ENCODE peak calls at places on chromosomes 11 and 22, in seven cellular contexts. H, V, I, G, S, N and E are unnamed samples. For H3K4me1, the result is how much of the 10 kb centered on the place peaks cover.

GRCh38 chr11:115379528-115379927 is 124.7 kb downstream of the CADM1 start:
- DNase-seq in V (no peak), G (peak), N (no peak), I (no peak), H (no peak), S (no peak), E (no peak)

GRCh38 chr11:5922749-5923426 is 19.2 kb upstream of the OR56A3 start:
- DNase-seq in N (peak), H (no peak), I (no peak), S (peak), V (no peak), G (no peak), E (no peak)

GRCh38 chr11:63767415-63768231 is 952 bp downstream of the ZFTA start:
- DNase-seq in V (peak), H (peak), I (peak), G (peak), S (peak), N (peak), E (peak)

GRCh38 chr11:86978756-86979608 is 23.8 kb upstream of the FZD4 start:
- DNase-seq in I (no peak), V (no peak), S (no peak), G (peak), H (no peak), N (no peak), E (peak)

GRCh38 chr11:75262961-75263852 is 22.6 kb downstream of the TPBGL start:
- DNase-seq in H (no peak), I (no peak), V (no peak), N (no peak), S (no peak), G (no peak), E (no peak)

GRCh38 chr11:76313913-76314740 is 66.8 kb downstream of the THAP12 start:
- DNase-seq in S (peak), V (no peak), I (peak), H (peak), G (no peak), N (peak), E (peak)

GRCh38 chr22:30513462-30513861 is 8.0 kb upstream of the SEC14L4 start:
- DNase-seq in N (no peak), V (no peak), S (no peak), G (no peak), I (no peak), H (no peak), E (no peak)

GRCh38 chr22:31344369-31345330 is 1.5 kb downstream of the PATZ1 start:
- DNase-seq in S (no peak), H (no peak), V (peak), G (peak), I (peak), N (no peak), E (peak)

GRCh38 chr11:34886609-34887008 is 29.6 kb downstream of the APIP start:
- DNase-seq in G (no peak), H (no peak), I (no peak), V (no peak), N (no peak), S (no peak), E (no peak)

GRCh38 chr11:122706261-122706660 is 50.7 kb downstream of the UBASH3B start:
- DNase-seq in V (no peak), N (peak), I (no peak), H (no peak), G (peak), S (no peak), E (peak)

GRCh38 chr11:90178751-90179150 is 44.1 kb downstream of the CHORDC1 start:
- DNase-seq in I (no peak), H (no peak), V (no peak), G (no peak), N (peak), S (no peak), E (no peak)

GRCh38 chr11:119380816-119381185 is 689 bp downstream of the USP2 start:
- DNase-seq in I (no peak), G (no peak), S (peak), N (no peak), H (no peak), V (no peak), E (no peak)

GRCh38 chr11:126257144-126257543 is 11.6 kb downstream of the SRPRA start:
- DNase-seq in G (no peak), H (no peak), I (no peak), N (no peak), V (no peak), S (no peak), E (no peak)

GRCh38 chr11:77397631-77398030 is 76.3 kb downstream of the PAK1 start:
- DNase-seq in I (no peak), V (no peak), G (no peak), S (no peak), H (no peak), N (no peak), E (no peak)

GRCh38 chr22:48278620-48279464 is 1516.4 kb downstream of the TBC1D22A start:
- DNase-seq in S (no peak), G (no peak), N (no peak), H (no peak), I (no peak), V (no peak), E (no peak)

GRCh38 chr11:57638811-57639320 is 10.8 kb downstream of the YPEL4 start:
- DNase-seq in N (no peak), I (no peak), G (no peak), S (peak), V (peak), H (no peak), E (no peak)

GRCh38 chr11:1234771-1235614 is 12.1 kb downstream of the MUC5B start:
- DNase-seq in V (no peak), S (no peak), N (no peak), H (no peak), G (no peak), I (peak), E (no peak)

GRCh38 chr11:97754976-97755375 is 1265.8 kb upstream of the CNTN5 start:
- DNase-seq in N (no peak), V (peak), S (peak), H (no peak), G (no peak), I (no peak), E (no peak)

GRCh38 chr11:69444381-69445130 is 36.9 kb upstream of the LINC01488 start:
- DNase-seq in V (no peak), I (peak), S (peak), H (no peak), N (peak), G (peak), E (peak)

GRCh38 chr22:44102856-44103255 is 77.9 kb upstream of the PARVG start:
- DNase-seq in S (no peak), G (no peak), H (no peak), N (no peak), V (no peak), I (no peak), E (no peak)

GRCh38 chr11:94794287-94795168 is 26.4 kb downstream of the AMOTL1 start:
- DNase-seq in V (no peak), I (no peak), H (no peak), G (peak), S (no peak), N (no peak), E (peak)

GRCh38 chr11:60972182-60973030 is 926 bp downstream of the CD6 start:
- DNase-seq in I (no peak), S (no peak), N (no peak), H (no peak), V (no peak), G (no peak), E (no peak)

GRCh38 chr11:17867346-17867745 is 132.8 kb downstream of the KCNC1 start:
- DNase-seq in I (no peak), G (no peak), N (no peak), V (no peak), H (no peak), S (no peak), E (no peak)

GRCh38 chr11:64929625-64930024 is 5.1 kb downstream of the PPP2R5B start:
- DNase-seq in V (no peak), S (no peak), I (no peak), N (no peak), H (no peak), G (no peak), E (no peak)

GRCh38 chr22:23437779-23438178 is 142.3 kb downstream of the IGLL1 start:
- DNase-seq in I (no peak), V (no peak), H (no peak), S (no peak), N (no peak), G (no peak), E (no peak)

GRCh38 chr11:82895437-82896091 is 4.7 kb downstream of the PRCP start:
- DNase-seq in I (no peak), N (peak), H (no peak), G (no peak), S (no peak), V (no peak), E (no peak)

GRCh38 chr22:42997577-42997976 is 17.4 kb downstream of the PACSIN2 start:
- DNase-seq in H (no peak), V (no peak), S (no peak), G (no peak), I (no peak), N (no peak), E (peak)

GRCh38 chr11:33895752-33896137 is 3.9 kb upstream of the LMO2 start:
- DNase-seq in V (no peak), I (no peak), N (no peak), G (no peak), H (no peak), S (peak), E (no peak)

GRCh38 chr11:86292912-86293606 is 9.0 kb upstream of the HIKESHI start:
- DNase-seq in H (no peak), I (no peak), N (no peak), G (no peak), S (no peak), V (no peak), E (no peak)

GRCh38 chr11:15289718-15290117 is 175.0 kb downstream of the INSC start:
- DNase-seq in V (no peak), H (no peak), S (no peak), I (no peak), G (no peak), N (no peak), E (no peak)

GRCh38 chr22:41009222-41009948 is 58.2 kb downstream of the RBX1 start:
- DNase-seq in S (no peak), N (no peak), G (peak), H (no peak), I (no peak), V (no peak), E (no peak)

DNA sequence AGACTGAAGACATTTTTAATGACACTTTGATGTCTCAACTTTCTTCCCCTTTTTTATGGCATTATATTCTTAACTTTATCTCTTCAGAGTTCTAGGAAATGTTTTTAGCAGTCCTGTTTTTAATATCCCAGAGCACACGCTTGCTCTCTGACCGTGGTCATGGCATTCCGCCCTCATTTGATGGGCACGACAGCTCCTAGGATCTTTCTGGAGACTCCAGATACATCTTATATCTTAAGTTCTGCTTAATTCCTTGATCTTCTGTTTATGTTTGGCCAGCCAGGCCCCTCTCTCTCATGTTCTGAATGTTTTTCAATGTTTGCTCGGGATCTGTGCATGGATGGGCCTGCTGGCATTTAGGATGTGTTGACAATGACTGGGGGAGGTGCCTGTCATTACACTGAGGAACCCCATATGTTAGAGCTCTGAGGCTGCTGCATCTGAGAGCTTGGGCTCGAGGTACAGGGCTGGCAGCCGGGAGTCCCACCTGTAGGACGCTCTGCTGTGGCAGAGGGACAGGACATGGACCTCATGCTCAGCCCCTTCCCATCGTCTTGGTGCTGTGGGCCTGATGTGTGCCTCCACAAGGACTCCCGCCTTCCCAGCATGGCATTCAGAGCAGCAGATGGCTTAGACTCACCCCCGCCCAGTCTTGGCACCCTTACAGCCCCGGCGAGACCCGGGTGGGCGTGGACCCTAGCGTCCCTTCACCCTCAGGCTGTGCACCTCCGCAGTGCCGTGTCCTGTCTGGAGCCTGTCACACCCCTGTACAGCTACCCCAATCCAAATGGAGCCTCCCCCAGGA is 75.0 kb downstream of the CDKN1C start:
- DNase-seq in V (no peak), S (no peak), N (no peak), H (no peak), G (no peak), I (no peak), E (no peak)
- H3K4me1 ChIP-seq in V (under half), S (under half), N (under half), H (under half), G (under half), I (under half), E (under half)

GRCh38 chr11:67520856-67521824 is 2.1 kb downstream of the CABP2 start:
- DNase-seq in S (no peak), G (no peak), V (no peak), H (no peak), I (no peak), N (no peak), E (no peak)
- H2AK5ac ChIP-seq in S (no peak), G (no peak), V (peak), H (no peak), I (no peak), N (no peak), E (no peak)

GRCh38 chr22:19800306-19800705 is 39.7 kb downstream of the TBX1 start:
- DNase-seq in S (no peak), I (no peak), G (no peak), N (no peak), V (no peak), H (no peak), E (no peak)
- H3K27ac ChIP-seq in S (no peak), I (no peak), G (no peak), N (no peak), V (no peak), H (no peak), E (no peak)

GRCh38 chr11:9736365-9736764 is 72.5 kb downstream of the SWAP70 start:
- DNase-seq in N (no peak), H (no peak), I (no peak), G (no peak), V (no peak), S (no peak), E (no peak)
- H3K4me1 ChIP-seq in N (under half), H (under half), I (under half), G (under half), V (under half), S (under half), E (under half)

DNA sequence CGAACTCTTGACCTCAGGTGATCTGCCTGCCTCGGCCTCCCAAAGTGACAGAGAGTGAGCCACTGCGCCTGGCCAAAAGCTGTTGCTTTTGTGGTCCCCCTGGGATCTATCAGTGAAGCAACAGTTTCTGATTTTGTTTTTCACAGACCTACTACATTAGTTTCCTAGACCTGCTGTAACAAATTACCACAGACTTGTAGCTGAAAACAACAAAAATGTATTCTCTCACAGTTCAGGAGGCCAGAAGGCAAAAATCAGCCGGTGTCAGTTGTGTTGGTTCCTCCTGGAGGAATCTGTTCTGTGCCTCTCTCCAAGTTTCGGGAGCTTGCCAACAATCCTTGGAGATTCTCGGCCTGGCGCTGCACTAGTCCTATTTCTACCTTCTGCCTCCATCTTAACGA is 8.5 kb upstream of the SLC35C1 start:
- DNase-seq in N (no peak), V (no peak), H (no peak), S (no peak), G (no peak), I (no peak), E (no peak)
- H2AK5ac ChIP-seq in N (no peak), V (no peak), H (no peak), S (no peak), G (no peak), I (no peak), E (no peak)

GRCh38 chr11:133810766-133811165 is 34.5 kb downstream of the SPATA19 start:
- DNase-seq in G (no peak), N (no peak), S (no peak), I (no peak), H (no peak), V (no peak), E (no peak)

GRCh38 chr11:133814588-133814987 is 30.7 kb downstream of the SPATA19 start:
- DNase-seq in I (no peak), G (no peak), N (no peak), S (peak), H (no peak), V (no peak), E (no peak)

GRCh38 chr11:133810179-133810550 is 35.1 kb downstream of the SPATA19 start:
- DNase-seq in H (no peak), S (no peak), G (no peak), N (no peak), I (no peak), V (no peak), E (no peak)

GRCh38 chr11:133809525-133810178 is 35.7 kb downstream of the SPATA19 start:
- DNase-seq in G (no peak), I (peak), V (no peak), N (no peak), H (no peak), S (peak), E (no peak)

DNA sequence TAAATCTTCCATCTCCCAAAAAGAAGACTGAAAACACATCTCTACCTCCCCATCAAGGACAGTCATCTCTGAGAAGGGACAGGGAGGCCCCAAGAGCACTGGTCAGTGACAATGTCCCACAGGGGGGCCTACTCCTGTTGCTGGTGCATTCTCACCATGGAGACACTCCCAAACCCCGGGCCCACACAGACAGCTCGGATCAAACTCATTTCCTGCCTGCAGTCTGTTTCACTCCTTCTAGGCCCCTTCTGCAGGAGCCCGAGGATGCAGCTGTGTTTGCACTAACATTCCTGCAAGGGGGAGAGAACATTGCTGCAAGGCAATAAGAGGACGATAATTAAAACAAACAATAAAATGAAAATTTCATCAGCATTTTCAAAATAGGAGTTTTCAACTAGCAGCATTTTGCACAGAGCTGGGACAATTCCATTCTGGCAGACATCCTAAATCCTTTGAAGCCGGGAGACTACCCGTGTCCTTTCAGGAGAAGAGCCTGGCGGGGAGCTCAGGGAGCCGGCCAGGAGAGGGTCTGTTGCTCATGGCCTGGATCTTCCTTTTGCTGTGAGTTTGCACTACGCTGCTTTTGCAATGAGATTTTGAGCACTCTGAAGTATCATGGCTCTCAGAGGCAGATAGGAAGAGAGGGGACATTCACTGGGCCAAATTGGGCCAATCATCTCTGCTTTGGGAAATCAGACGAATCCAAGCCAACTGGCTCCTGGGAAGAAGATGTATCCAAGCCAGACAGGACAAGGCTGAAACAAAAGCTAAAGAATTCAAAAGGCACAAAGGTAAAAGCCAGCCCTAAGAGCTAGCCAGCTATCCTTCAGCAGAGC is 33.2 kb downstream of the SPATA19 start:
- DNase-seq in S (peak), H (no peak), I (no peak), G (no peak), V (no peak), N (no peak), E (no peak)
- H3K27ac ChIP-seq in S (no peak), H (no peak), I (no peak), G (no peak), V (no peak), N (no peak), E (no peak)

DNA sequence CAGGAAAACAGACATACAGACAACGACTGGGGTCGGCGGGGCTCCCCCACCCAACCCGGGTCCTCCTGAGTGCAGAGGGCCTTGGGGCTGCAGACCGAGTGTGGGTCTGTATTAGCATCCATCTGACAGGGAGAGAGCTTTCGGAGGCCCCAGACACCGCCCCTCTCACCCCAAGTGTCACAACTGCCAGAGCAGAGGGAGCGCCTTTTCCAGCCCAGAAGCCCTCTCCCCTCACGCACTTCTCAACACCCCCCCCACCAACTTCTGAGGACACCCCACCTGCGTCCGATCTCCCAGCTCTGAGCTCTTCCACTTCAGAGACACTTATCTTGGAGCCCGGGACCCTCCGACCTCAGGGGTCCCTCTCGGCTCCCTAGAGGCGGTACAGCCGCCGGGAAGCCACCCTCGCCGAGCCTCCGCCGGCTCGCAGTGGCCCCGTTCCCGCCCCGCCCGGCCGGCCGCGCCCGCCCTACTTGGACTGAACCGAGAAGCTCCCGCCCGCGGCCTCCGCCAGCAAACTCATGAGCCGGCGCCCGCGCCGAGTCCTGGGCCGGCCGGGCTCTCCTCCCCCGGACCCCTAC is 380 bp downstream of the RHOG start:
- DNase-seq in G (no peak), V (peak), S (no peak), H (no peak), N (peak), I (no peak), E (no peak)
- H3K4me1 ChIP-seq in G (under half), V (under half), S (under half), H (under half), N (under half), I (under half), E (under half)

GRCh38 chr22:50569041-50569459 is 6.3 kb upstream of the SYCE3 start:
- DNase-seq in S (no peak), V (no peak), I (no peak), H (no peak), N (no peak), G (no peak), E (no peak)
- H2AK5ac ChIP-seq in S (no peak), V (no peak), I (no peak), H (no peak), N (no peak), G (no peak), E (no peak)